ENCODE peak calls at places on chromosomes 7 and 10, in ten cellular contexts. One of them, this sample, is unnamed.

GRCh38 chr10:61835069-61835908 is 66.2 kb upstream of the ARID5B start:
- DNase-seq in GM06990: peak; percentile 6
- DNase-seq in upper lobe of left lung: no peak
- DNase-seq in left ventricle myocardium inferior: no peak
- DNase-seq in psoas muscle: no peak
- DNase-seq in A549: peak; percentile 13
- DNase-seq in HFF-Myc: peak; percentile 70
- DNase-seq in OCI-LY7: peak; percentile 44
- DNase-seq in epithelial cell of esophagus: peak; percentile 75
- DNase-seq in nephron progenitor cell: no peak
- DNase-seq in this sample: no peak

GRCh38 chr10:18618995-18619394 is 32.4 kb downstream of the NSUN6 start:
- DNase-seq in GM06990: no peak
- DNase-seq in upper lobe of left lung: peak; percentile 42
- DNase-seq in left ventricle myocardium inferior: no peak
- DNase-seq in psoas muscle: no peak
- DNase-seq in A549: no peak
- DNase-seq in HFF-Myc: no peak
- DNase-seq in OCI-LY7: no peak
- DNase-seq in epithelial cell of esophagus: no peak
- DNase-seq in nephron progenitor cell: no peak
- DNase-seq in this sample: peak; percentile 62

GRCh38 chr10:30028006-30028441 is 31.4 kb downstream of the JCAD start:
- DNase-seq in GM06990: no peak
- DNase-seq in upper lobe of left lung: peak; percentile 49
- DNase-seq in left ventricle myocardium inferior: peak; percentile 59
- DNase-seq in psoas muscle: no peak
- DNase-seq in A549: no peak
- DNase-seq in HFF-Myc: no peak
- DNase-seq in OCI-LY7: no peak
- DNase-seq in epithelial cell of esophagus: no peak
- DNase-seq in nephron progenitor cell: no peak
- DNase-seq in this sample: peak; percentile 47

GRCh38 chr10:24468281-24468751 is 255.4 kb downstream of the ARHGAP21 start:
- DNase-seq in GM06990: no peak
- DNase-seq in upper lobe of left lung: no peak
- DNase-seq in left ventricle myocardium inferior: peak; percentile 36
- DNase-seq in psoas muscle: peak; percentile 49
- DNase-seq in A549: no peak
- DNase-seq in HFF-Myc: no peak
- DNase-seq in OCI-LY7: no peak
- DNase-seq in epithelial cell of esophagus: no peak
- DNase-seq in nephron progenitor cell: no peak
- DNase-seq in this sample: peak; percentile 42

GRCh38 chr10:14476641-14477407 is 146.1 kb upstream of the FRMD4A start:
- DNase-seq in GM06990: no peak
- DNase-seq in upper lobe of left lung: no peak
- DNase-seq in left ventricle myocardium inferior: no peak
- DNase-seq in psoas muscle: no peak
- DNase-seq in A549: no peak
- DNase-seq in HFF-Myc: no peak
- DNase-seq in OCI-LY7: no peak
- DNase-seq in epithelial cell of esophagus: peak; percentile 40
- DNase-seq in nephron progenitor cell: no peak
- DNase-seq in this sample: no peak

GRCh38 chr10:131774618-131775443 is 126.0 kb upstream of the PPP2R2D start:
- DNase-seq in GM06990: no peak
- DNase-seq in upper lobe of left lung: no peak
- DNase-seq in left ventricle myocardium inferior: no peak
- DNase-seq in psoas muscle: no peak
- DNase-seq in A549: no peak
- DNase-seq in HFF-Myc: no peak
- DNase-seq in OCI-LY7: no peak
- DNase-seq in epithelial cell of esophagus: no peak
- DNase-seq in nephron progenitor cell: peak; percentile 30
- DNase-seq in this sample: no peak

GRCh38 chr7:10225265-10225664 is 748.4 kb upstream of the PHF14 start:
- DNase-seq in GM06990: no peak
- DNase-seq in upper lobe of left lung: no peak
- DNase-seq in left ventricle myocardium inferior: no peak
- DNase-seq in psoas muscle: no peak
- DNase-seq in A549: no peak
- DNase-seq in HFF-Myc: no peak
- DNase-seq in OCI-LY7: no peak
- DNase-seq in epithelial cell of esophagus: no peak
- DNase-seq in nephron progenitor cell: no peak
- DNase-seq in this sample: no peak

GRCh38 chr10:93115661-93116383 is 42.1 kb downstream of the CYP26A1 start:
- DNase-seq in GM06990: peak; percentile 12
- DNase-seq in upper lobe of left lung: peak; percentile 60
- DNase-seq in left ventricle myocardium inferior: peak; percentile 61
- DNase-seq in psoas muscle: peak; percentile 63
- DNase-seq in A549: peak; percentile 39
- DNase-seq in HFF-Myc: peak; percentile 39
- DNase-seq in OCI-LY7: peak; percentile 74
- DNase-seq in epithelial cell of esophagus: peak; percentile 63
- DNase-seq in nephron progenitor cell: peak; percentile 63
- DNase-seq in this sample: peak; percentile 55

GRCh38 chr7:107581387-107582013 is 1.5 kb downstream of the BCAP29 start:
- DNase-seq in GM06990: no peak
- DNase-seq in upper lobe of left lung: no peak
- DNase-seq in left ventricle myocardium inferior: no peak
- DNase-seq in psoas muscle: no peak
- DNase-seq in A549: no peak
- DNase-seq in HFF-Myc: no peak
- DNase-seq in OCI-LY7: no peak
- DNase-seq in epithelial cell of esophagus: no peak
- DNase-seq in nephron progenitor cell: no peak
- DNase-seq in this sample: no peak

GRCh38 chr7:107582906-107583305 is 2.9 kb downstream of the BCAP29 start:
- DNase-seq in GM06990: no peak
- DNase-seq in upper lobe of left lung: no peak
- DNase-seq in left ventricle myocardium inferior: no peak
- DNase-seq in psoas muscle: no peak
- DNase-seq in A549: no peak
- DNase-seq in HFF-Myc: no peak
- DNase-seq in OCI-LY7: no peak
- DNase-seq in epithelial cell of esophagus: no peak
- DNase-seq in nephron progenitor cell: no peak
- DNase-seq in this sample: no peak

GRCh38 chr7:107579546-107579880 is 533 bp upstream of the BCAP29 start:
- DNase-seq in GM06990: no peak
- DNase-seq in upper lobe of left lung: no peak
- DNase-seq in left ventricle myocardium inferior: no peak
- DNase-seq in psoas muscle: no peak
- DNase-seq in A549: peak; percentile 60
- DNase-seq in HFF-Myc: no peak
- DNase-seq in OCI-LY7: no peak
- DNase-seq in epithelial cell of esophagus: no peak
- DNase-seq in nephron progenitor cell: no peak
- DNase-seq in this sample: no peak

GRCh38 chr7:107580716-107581383 is 804 bp downstream of the BCAP29 start:
- DNase-seq in GM06990: no peak
- DNase-seq in upper lobe of left lung: no peak
- DNase-seq in left ventricle myocardium inferior: no peak
- DNase-seq in psoas muscle: no peak
- DNase-seq in A549: no peak
- DNase-seq in HFF-Myc: no peak
- DNase-seq in OCI-LY7: no peak
- DNase-seq in epithelial cell of esophagus: no peak
- DNase-seq in nephron progenitor cell: no peak
- DNase-seq in this sample: no peak

DNA sequence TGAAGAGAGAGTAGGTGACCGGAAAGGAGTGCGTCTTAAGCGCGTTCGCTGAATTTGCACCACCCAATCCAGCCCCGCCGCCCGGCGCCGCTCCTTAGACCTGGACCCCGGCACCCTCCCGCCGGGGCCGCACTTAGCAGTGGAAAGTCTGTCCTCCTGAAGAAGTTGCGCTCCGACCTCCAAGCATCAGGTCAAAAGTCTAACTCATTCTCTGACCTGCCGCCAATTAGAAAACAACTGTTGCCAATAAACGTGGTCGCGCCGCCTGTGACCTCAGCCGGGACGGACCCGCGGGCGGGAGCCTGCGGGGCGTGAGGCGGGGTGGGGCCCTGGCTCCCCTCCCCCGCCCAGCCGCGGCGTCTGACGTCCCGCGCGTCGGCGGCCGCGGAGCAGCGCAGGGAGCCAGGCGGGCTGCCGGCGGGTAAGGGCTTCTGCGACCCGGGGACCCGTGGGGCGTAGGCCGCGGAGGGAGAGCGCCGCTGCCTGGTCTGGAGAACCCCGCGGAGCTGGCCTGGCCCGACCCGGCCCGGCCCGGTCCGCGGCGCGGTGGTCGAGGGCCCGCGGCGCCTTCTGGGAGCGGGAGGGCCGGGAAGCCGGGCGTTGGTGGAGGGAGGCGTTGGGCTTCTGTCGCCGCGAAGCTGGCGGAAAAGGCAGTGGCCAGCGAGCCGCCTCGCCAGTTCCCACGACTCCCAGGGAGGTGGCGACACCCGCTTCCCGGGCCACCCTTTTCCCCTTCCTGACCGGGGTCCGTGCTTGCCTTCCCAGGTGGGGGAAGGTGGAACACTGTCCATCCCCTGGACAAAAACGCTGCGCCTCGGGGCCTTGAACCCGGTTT is at the start of gene BCAP29:
- DNase-seq in GM06990: peak; percentile 89
- DNase-seq in upper lobe of left lung: peak; percentile 78
- DNase-seq in left ventricle myocardium inferior: peak; percentile 84
- DNase-seq in psoas muscle: peak; percentile 83
- DNase-seq in A549: peak; percentile 64
- DNase-seq in HFF-Myc: no peak
- DNase-seq in OCI-LY7: peak; percentile 82
- DNase-seq in epithelial cell of esophagus: peak; percentile 67
- DNase-seq in nephron progenitor cell: peak; percentile 80
- DNase-seq in this sample: peak; percentile 63
- TF ChIP-seq CTCF in GM06990: peak; percentile 31
- TF ChIP-seq CTCF in upper lobe of left lung: no peak
- TF ChIP-seq CTCF in left ventricle myocardium inferior: peak; percentile 65
- TF ChIP-seq CTCF in psoas muscle: peak; percentile 43
- TF ChIP-seq CTCF in A549: peak; percentile 27
- TF ChIP-seq CTCF in HFF-Myc: no peak
- TF ChIP-seq CTCF in OCI-LY7: peak; percentile 39
- TF ChIP-seq CTCF in epithelial cell of esophagus: peak; percentile 17
- TF ChIP-seq CTCF in nephron progenitor cell: no peak
- TF ChIP-seq CTCF in this sample: peak; percentile 48

DNA sequence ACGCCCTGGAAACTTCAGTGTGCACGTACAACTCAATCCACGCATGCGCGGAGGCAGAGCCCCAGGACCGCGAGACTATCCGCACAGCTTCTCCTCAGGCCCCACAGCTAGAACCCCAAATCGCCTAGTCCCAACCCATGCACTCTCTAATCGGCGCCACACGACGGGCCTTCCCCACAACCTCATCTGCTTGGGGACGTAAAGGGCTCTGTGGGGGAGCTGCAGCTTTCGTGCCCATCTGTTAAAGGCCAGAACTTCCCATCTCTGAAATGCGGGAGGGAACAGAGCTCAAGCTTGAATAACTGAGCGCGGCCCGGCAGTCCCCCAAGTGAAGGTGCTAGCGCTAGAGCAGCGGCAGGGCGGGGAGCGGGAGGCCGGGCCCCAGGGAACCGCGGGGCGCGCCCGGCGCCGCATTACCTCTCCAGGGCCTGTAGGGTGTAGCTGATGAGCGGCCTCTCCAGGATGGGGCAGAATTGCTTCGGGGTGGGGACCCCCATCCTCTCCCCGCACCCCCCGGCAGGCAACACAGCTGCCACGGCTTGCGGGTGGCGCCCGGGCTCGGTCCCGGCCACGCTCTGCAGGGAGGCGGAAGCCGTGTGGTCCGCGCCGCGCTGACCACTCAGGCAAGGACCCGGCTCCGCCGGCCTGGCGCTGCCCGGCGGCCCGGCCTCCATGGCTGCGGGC is 547 bp downstream of the CRPPA start:
- DNase-seq in GM06990: no peak
- DNase-seq in upper lobe of left lung: peak; percentile 85
- DNase-seq in left ventricle myocardium inferior: peak; percentile 88
- DNase-seq in psoas muscle: peak; percentile 85
- DNase-seq in A549: peak; percentile 76
- DNase-seq in HFF-Myc: peak; percentile 69
- DNase-seq in OCI-LY7: no peak
- DNase-seq in epithelial cell of esophagus: peak; percentile 76
- DNase-seq in nephron progenitor cell: peak; percentile 71
- DNase-seq in this sample: peak; percentile 84
- TF ChIP-seq CTCF in GM06990: no peak
- TF ChIP-seq CTCF in upper lobe of left lung: peak; percentile 35
- TF ChIP-seq CTCF in left ventricle myocardium inferior: peak; percentile 59
- TF ChIP-seq CTCF in psoas muscle: peak; percentile 25
- TF ChIP-seq CTCF in A549: peak; percentile 10
- TF ChIP-seq CTCF in HFF-Myc: peak; percentile 7
- TF ChIP-seq CTCF in OCI-LY7: no peak
- TF ChIP-seq CTCF in epithelial cell of esophagus: peak; percentile 26
- TF ChIP-seq CTCF in nephron progenitor cell: peak; percentile 21
- TF ChIP-seq CTCF in this sample: no peak

GRCh38 chr7:78607099-78607498 is 808.5 kb downstream of the PHTF2 start:
- DNase-seq in GM06990: no peak
- DNase-seq in upper lobe of left lung: no peak
- DNase-seq in left ventricle myocardium inferior: no peak
- DNase-seq in psoas muscle: no peak
- DNase-seq in A549: no peak
- DNase-seq in HFF-Myc: no peak
- DNase-seq in OCI-LY7: peak; percentile 3
- DNase-seq in epithelial cell of esophagus: peak; percentile 17
- DNase-seq in nephron progenitor cell: peak; percentile 1
- DNase-seq in this sample: no peak
- TF ChIP-seq CTCF in GM06990: peak; percentile 67
- TF ChIP-seq CTCF in upper lobe of left lung: no peak
- TF ChIP-seq CTCF in left ventricle myocardium inferior: no peak
- TF ChIP-seq CTCF in psoas muscle: no peak
- TF ChIP-seq CTCF in A549: no peak
- TF ChIP-seq CTCF in HFF-Myc: peak; percentile 36
- TF ChIP-seq CTCF in OCI-LY7: peak; percentile 68
- TF ChIP-seq CTCF in epithelial cell of esophagus: peak; percentile 45
- TF ChIP-seq CTCF in nephron progenitor cell: peak; percentile 29
- TF ChIP-seq CTCF in this sample: no peak

DNA sequence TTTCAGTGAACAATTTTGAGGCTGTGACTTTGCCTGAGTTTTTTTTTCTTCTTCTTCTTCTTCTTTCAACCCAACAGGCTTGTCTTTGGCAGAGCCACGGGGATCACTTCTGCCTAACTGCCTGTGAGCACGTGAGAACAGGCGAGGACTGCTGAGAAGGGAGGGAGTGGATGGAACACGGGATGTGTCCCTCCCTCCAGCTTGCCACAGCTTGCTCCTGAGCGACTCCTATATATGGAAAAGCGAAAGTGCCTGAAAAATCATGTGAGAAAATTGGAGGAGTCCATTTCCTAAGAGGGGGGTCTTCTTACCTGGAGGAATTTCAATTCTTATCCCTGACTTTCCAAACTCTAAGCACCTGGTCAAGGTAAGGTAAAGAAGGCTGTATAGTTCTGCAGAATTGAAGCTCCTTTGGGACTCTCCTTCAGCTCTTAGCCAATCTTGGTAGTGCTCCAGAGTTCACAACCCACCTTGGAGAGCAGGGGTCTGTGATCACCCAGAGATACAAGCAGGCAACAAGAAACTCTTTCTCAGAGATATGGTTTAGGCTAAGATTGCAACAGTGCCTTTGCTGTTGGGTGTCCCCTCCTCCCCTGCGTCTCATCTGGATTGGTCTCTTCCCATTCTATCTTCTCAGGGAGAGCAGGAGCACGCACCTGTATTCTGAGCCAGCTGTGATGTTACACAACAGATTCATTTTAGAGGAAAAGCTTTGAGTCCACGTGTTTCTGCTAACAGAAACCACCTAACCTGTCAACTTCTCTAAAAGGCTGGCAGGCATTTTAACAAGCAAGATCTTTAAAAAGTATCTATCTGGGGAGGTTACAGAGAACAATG is at the start of gene MAT1A:
- DNase-seq in GM06990: no peak
- DNase-seq in upper lobe of left lung: peak; percentile 34
- DNase-seq in left ventricle myocardium inferior: no peak
- DNase-seq in psoas muscle: no peak
- DNase-seq in A549: no peak
- DNase-seq in HFF-Myc: no peak
- DNase-seq in OCI-LY7: no peak
- DNase-seq in epithelial cell of esophagus: peak; percentile 63
- DNase-seq in nephron progenitor cell: no peak
- DNase-seq in this sample: peak; percentile 50
- TF ChIP-seq CTCF in GM06990: no peak
- TF ChIP-seq CTCF in upper lobe of left lung: no peak
- TF ChIP-seq CTCF in left ventricle myocardium inferior: no peak
- TF ChIP-seq CTCF in psoas muscle: no peak
- TF ChIP-seq CTCF in A549: no peak
- TF ChIP-seq CTCF in HFF-Myc: no peak
- TF ChIP-seq CTCF in OCI-LY7: no peak
- TF ChIP-seq CTCF in epithelial cell of esophagus: peak; percentile 33
- TF ChIP-seq CTCF in nephron progenitor cell: no peak
- TF ChIP-seq CTCF in this sample: no peak